ENCODE peak calls at places on chromosomes 16 and 17, in six cellular contexts. One of them, this sample, is unnamed.

GRCh38 chr17:32755045-32755805 is 121.7 kb downstream of the MYO1D start:
- DNase-seq in OCI-LY7: peak; percentile 55
- DNase-seq in GM12865: peak; percentile 57
- DNase-seq in heart right ventricle: no peak
- DNase-seq in tibial artery: no peak
- DNase-seq in cardiac fibroblast: peak; percentile 85
- DNase-seq in this sample: peak; percentile 71

GRCh38 chr17:65677932-65678331 is 116.5 kb upstream of the AXIN2 start:
- DNase-seq in OCI-LY7: no peak
- DNase-seq in GM12865: no peak
- DNase-seq in heart right ventricle: no peak
- DNase-seq in tibial artery: no peak
- DNase-seq in cardiac fibroblast: peak; percentile 45
- DNase-seq in this sample: peak; percentile 21

GRCh38 chr17:75622071-75622470 is 11.2 kb upstream of the SMIM5 start:
- DNase-seq in OCI-LY7: no peak
- DNase-seq in GM12865: no peak
- DNase-seq in heart right ventricle: no peak
- DNase-seq in tibial artery: no peak
- DNase-seq in cardiac fibroblast: no peak
- DNase-seq in this sample: no peak

GRCh38 chr17:17044846-17045561 is 2.7 kb downstream of the MPRIP start:
- DNase-seq in OCI-LY7: peak; percentile 62
- DNase-seq in GM12865: peak; percentile 65
- DNase-seq in heart right ventricle: peak; percentile 85
- DNase-seq in tibial artery: peak; percentile 72
- DNase-seq in cardiac fibroblast: peak; percentile 70
- DNase-seq in this sample: peak; percentile 78

GRCh38 chr16:64339052-64339770 is 782.7 kb downstream of the CDH11 start:
- DNase-seq in OCI-LY7: peak; percentile 27
- DNase-seq in GM12865: no peak
- DNase-seq in heart right ventricle: no peak
- DNase-seq in tibial artery: no peak
- DNase-seq in cardiac fibroblast: peak; percentile 87
- DNase-seq in this sample: peak; percentile 72

GRCh38 chr16:28876016-28876659 is 2.1 kb upstream of the ATP2A1 start:
- DNase-seq in OCI-LY7: no peak
- DNase-seq in GM12865: no peak
- DNase-seq in heart right ventricle: no peak
- DNase-seq in tibial artery: no peak
- DNase-seq in cardiac fibroblast: no peak
- DNase-seq in this sample: no peak

GRCh38 chr17:70074991-70075390 is at the start of gene KCNJ16:
- DNase-seq in OCI-LY7: no peak
- DNase-seq in GM12865: no peak
- DNase-seq in heart right ventricle: no peak
- DNase-seq in tibial artery: no peak
- DNase-seq in cardiac fibroblast: no peak
- DNase-seq in this sample: no peak

GRCh38 chr16:57301126-57301817 is 16.8 kb upstream of the PLLP start:
- DNase-seq in OCI-LY7: no peak
- DNase-seq in GM12865: no peak
- DNase-seq in heart right ventricle: no peak
- DNase-seq in tibial artery: no peak
- DNase-seq in cardiac fibroblast: no peak
- DNase-seq in this sample: no peak

GRCh38 chr16:56355221-56355620 is 70.1 kb downstream of the AMFR start:
- DNase-seq in OCI-LY7: no peak
- DNase-seq in GM12865: no peak
- DNase-seq in heart right ventricle: no peak
- DNase-seq in tibial artery: peak; percentile 44
- DNase-seq in cardiac fibroblast: no peak
- DNase-seq in this sample: no peak

GRCh38 chr16:64121473-64121872 is 1000.4 kb downstream of the CDH11 start:
- DNase-seq in OCI-LY7: no peak
- DNase-seq in GM12865: no peak
- DNase-seq in heart right ventricle: no peak
- DNase-seq in tibial artery: no peak
- DNase-seq in cardiac fibroblast: peak; percentile 74
- DNase-seq in this sample: peak; percentile 1

GRCh38 chr17:81335388-81336157 is 40.5 kb upstream of the SLC38A10 start:
- DNase-seq in OCI-LY7: no peak
- DNase-seq in GM12865: no peak
- DNase-seq in heart right ventricle: no peak
- DNase-seq in tibial artery: no peak
- DNase-seq in cardiac fibroblast: no peak
- DNase-seq in this sample: no peak

GRCh38 chr17:32486091-32486700 is 597 bp upstream of the CDK5R1 start:
- DNase-seq in OCI-LY7: peak; percentile 77
- DNase-seq in GM12865: peak; percentile 81
- DNase-seq in heart right ventricle: peak; percentile 51
- DNase-seq in tibial artery: no peak
- DNase-seq in cardiac fibroblast: peak; percentile 58
- DNase-seq in this sample: peak; percentile 89

GRCh38 chr16:73066927-73067670 is 19.2 kb upstream of the ZFHX3 start:
- DNase-seq in OCI-LY7: no peak
- DNase-seq in GM12865: no peak
- DNase-seq in heart right ventricle: no peak
- DNase-seq in tibial artery: peak; percentile 84
- DNase-seq in cardiac fibroblast: peak; percentile 76
- DNase-seq in this sample: peak; percentile 71

GRCh38 chr17:16940116-16940881 is 31.6 kb downstream of the TNFRSF13B start:
- DNase-seq in OCI-LY7: no peak
- DNase-seq in GM12865: no peak
- DNase-seq in heart right ventricle: no peak
- DNase-seq in tibial artery: no peak
- DNase-seq in cardiac fibroblast: no peak
- DNase-seq in this sample: no peak

GRCh38 chr17:62722625-62723024 is 85.5 kb downstream of the MARCHF10 start:
- DNase-seq in OCI-LY7: no peak
- DNase-seq in GM12865: no peak
- DNase-seq in heart right ventricle: no peak
- DNase-seq in tibial artery: no peak
- DNase-seq in cardiac fibroblast: no peak
- DNase-seq in this sample: no peak

GRCh38 chr17:62717589-62718342 is 90.3 kb downstream of the MRC2 start:
- DNase-seq in OCI-LY7: no peak
- DNase-seq in GM12865: no peak
- DNase-seq in heart right ventricle: no peak
- DNase-seq in tibial artery: no peak
- DNase-seq in cardiac fibroblast: no peak
- DNase-seq in this sample: no peak

GRCh38 chr17:62718420-62718819 is 89.7 kb downstream of the MARCHF10 start:
- DNase-seq in OCI-LY7: no peak
- DNase-seq in GM12865: no peak
- DNase-seq in heart right ventricle: no peak
- DNase-seq in tibial artery: no peak
- DNase-seq in cardiac fibroblast: peak; percentile 86
- DNase-seq in this sample: no peak

GRCh38 chr17:62719586-62719985 is 88.5 kb downstream of the MARCHF10 start:
- DNase-seq in OCI-LY7: no peak
- DNase-seq in GM12865: no peak
- DNase-seq in heart right ventricle: no peak
- DNase-seq in tibial artery: no peak
- DNase-seq in cardiac fibroblast: no peak
- DNase-seq in this sample: no peak

DNA sequence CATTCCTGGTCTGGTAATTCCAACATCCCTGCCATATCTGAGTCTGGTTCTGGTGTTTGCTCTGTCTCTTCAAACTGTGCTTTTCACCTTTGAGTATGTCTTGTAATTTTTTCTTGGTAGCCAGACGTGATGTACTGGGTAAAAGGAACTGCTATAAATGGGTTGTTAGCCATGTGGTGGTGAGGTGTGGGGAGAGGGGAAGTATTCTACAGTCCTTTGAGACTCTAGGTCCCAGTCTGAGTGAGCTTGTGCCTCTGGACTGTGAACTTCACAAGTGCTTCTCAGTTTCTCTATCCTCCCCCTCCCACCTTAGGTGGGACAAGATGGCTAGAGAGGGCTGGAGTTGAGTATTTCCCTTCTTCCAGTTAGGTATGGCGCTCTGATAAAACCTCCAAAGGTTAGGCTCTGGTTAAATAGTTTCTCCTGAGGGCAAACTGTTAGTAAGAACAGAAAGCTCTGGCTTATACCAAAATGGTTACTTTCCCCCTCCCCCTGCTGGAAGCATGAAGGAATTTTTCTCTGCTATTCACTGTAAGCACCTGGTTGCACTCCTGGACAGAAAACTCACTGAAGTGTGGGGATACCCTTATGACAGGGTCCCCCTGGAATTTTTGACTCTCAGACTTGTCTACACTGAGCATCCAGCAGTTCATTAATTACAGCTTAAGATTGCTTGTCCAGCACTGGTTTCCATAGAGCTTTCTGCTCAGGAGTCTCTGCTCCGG is 87.8 kb downstream of the MARCHF10 start:
- DNase-seq in OCI-LY7: no peak
- DNase-seq in GM12865: peak; percentile 67
- DNase-seq in heart right ventricle: no peak
- DNase-seq in tibial artery: no peak
- DNase-seq in cardiac fibroblast: no peak
- DNase-seq in this sample: no peak
- TF ChIP-seq CTCF in OCI-LY7: peak; percentile 34
- TF ChIP-seq CTCF in GM12865: peak; percentile 11
- TF ChIP-seq CTCF in heart right ventricle: no peak
- TF ChIP-seq CTCF in tibial artery: no peak
- TF ChIP-seq CTCF in cardiac fibroblast: peak; percentile 41
- TF ChIP-seq CTCF in this sample: no peak

GRCh38 chr16:9008335-9009260 is 44.9 kb upstream of the USP7 start:
- DNase-seq in OCI-LY7: peak; percentile 68
- DNase-seq in GM12865: peak; percentile 83
- DNase-seq in heart right ventricle: peak; percentile 73
- DNase-seq in tibial artery: peak; percentile 79
- DNase-seq in cardiac fibroblast: peak; percentile 68
- DNase-seq in this sample: peak; percentile 53
- H3K4me3 ChIP-seq in OCI-LY7: no peak overlapping the region
- H3K4me3 ChIP-seq in GM12865: peak overlapping the region; percentile 26
- H3K4me3 ChIP-seq in heart right ventricle: peak overlapping the region; percentile 43
- H3K4me3 ChIP-seq in tibial artery: peak overlapping the region; percentile 21
- H3K4me3 ChIP-seq in cardiac fibroblast: peak overlapping the region; percentile 30
- H3K4me3 ChIP-seq in this sample: peak overlapping the region; percentile 16

DNA sequence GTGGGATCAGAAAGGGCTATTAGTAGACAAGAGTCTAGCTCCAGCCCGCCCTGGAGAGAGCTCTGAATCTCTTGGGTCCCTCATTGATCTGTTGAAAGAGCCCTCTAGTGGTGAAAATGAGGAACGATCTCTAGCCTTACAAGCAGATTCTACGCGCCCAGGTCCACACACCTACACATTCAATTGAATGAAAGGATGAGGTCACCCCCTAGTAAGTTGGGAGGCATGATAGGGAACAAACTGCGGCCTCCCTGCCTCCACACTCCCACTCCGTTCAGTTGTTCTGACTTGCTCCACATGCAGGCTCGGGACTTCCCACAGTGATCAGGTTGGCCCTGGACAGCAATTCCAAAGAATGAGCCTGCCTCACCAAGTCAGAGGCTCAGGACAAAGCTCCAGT is 2.9 kb upstream of the CACNG3 start:
- DNase-seq in OCI-LY7: peak; percentile 78
- DNase-seq in GM12865: peak; percentile 73
- DNase-seq in heart right ventricle: peak; percentile 10
- DNase-seq in tibial artery: no peak
- DNase-seq in cardiac fibroblast: peak; percentile 45
- DNase-seq in this sample: no peak
- TF ChIP-seq CTCF in OCI-LY7: peak; percentile 86
- TF ChIP-seq CTCF in GM12865: peak; percentile 74
- TF ChIP-seq CTCF in heart right ventricle: peak; percentile 56
- TF ChIP-seq CTCF in tibial artery: peak; percentile 40
- TF ChIP-seq CTCF in cardiac fibroblast: peak; percentile 54
- TF ChIP-seq CTCF in this sample: peak; percentile 43

DNA sequence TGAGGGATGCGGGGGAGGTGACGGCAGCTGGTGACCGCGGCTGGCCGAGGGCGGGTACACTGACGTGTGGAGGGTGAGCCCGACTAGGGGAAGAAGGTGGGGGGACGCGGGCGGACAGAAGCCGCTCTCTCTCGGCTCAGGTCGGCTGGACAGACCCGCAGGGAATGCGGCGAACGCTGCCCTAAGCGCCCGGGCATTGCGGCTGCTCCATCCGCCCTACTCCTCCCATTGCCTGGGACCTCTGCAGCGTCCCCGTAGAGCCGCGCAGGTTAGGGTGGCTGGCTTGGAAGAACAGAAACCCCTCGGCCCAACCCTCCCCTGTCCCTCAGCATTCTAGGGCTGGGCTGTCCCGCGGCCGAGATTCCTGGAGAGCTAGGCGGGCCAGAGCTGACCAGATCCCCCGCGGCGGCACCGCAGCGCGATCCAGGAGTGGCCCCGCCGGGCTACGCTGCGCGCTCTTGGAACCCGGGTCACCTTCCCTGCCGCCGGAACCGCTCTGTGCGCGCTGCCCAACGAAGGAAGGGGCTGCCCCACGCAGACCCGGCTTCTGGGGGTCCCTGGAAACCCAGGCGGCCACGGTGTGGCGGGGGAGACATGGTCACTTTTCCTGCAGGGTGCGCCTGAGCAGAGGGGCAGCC is 3.0 kb downstream of the DLX4 start:
- DNase-seq in OCI-LY7: no peak
- DNase-seq in GM12865: no peak
- DNase-seq in heart right ventricle: no peak
- DNase-seq in tibial artery: no peak
- DNase-seq in cardiac fibroblast: no peak
- DNase-seq in this sample: no peak
- H3K4me3 ChIP-seq in OCI-LY7: no peak overlapping the region
- H3K4me3 ChIP-seq in GM12865: no peak overlapping the region
- H3K4me3 ChIP-seq in heart right ventricle: peak overlapping the region; percentile 20
- H3K4me3 ChIP-seq in tibial artery: no peak overlapping the region
- H3K4me3 ChIP-seq in cardiac fibroblast: no peak overlapping the region
- H3K4me3 ChIP-seq in this sample: no peak overlapping the region

DNA sequence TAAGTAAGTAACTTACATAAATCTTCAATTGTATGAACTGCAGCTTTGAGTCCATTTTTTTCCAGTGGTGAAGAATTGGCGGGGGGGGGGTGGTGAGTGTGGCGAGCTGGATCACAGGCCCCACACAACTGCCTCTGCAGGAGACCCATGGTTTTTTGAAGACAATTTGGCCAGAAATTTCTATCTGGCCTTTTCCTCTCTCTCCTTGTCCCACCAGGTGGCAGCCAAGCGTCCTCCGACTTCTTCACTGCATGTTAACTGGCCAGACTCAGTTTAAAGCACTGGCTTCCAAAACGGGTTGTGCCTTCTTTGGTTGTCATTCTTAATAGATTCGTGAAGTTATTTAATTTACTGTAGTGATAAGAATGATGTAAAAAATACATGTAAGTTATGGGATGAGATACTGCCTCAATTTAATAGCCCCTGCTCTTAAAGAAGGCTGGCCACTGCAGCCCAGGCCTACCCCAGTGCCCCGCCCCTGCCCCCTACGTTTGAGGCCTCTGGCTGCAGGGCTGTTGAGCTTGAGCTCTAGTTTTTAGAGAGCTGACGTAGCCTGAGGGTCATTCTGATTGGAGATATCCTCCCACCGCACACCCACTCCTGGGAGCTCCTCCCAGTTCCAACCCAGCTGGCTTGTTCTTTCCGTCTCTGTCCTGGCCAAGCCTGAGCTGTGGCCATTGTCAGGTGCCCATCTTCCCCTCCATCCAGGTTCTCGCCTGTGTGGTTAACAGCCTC is 36.4 kb downstream of the AKAP1 start:
- DNase-seq in OCI-LY7: peak; percentile 54
- DNase-seq in GM12865: peak; percentile 32
- DNase-seq in heart right ventricle: peak; percentile 29
- DNase-seq in tibial artery: no peak
- DNase-seq in cardiac fibroblast: peak; percentile 55
- DNase-seq in this sample: peak; percentile 28
- TF ChIP-seq CTCF in OCI-LY7: peak; percentile 74
- TF ChIP-seq CTCF in GM12865: peak; percentile 40
- TF ChIP-seq CTCF in heart right ventricle: peak; percentile 40
- TF ChIP-seq CTCF in tibial artery: peak; percentile 34
- TF ChIP-seq CTCF in cardiac fibroblast: peak; percentile 67
- TF ChIP-seq CTCF in this sample: peak; percentile 62

This sample was measured in foreskin fibroblast.